ENCODE peak calls at places on chromosomes 5 and 9, in five cellular contexts. X is K562, V is GM12878, N is HCT116, Y is HepG2. J is an unnamed sample.

GRCh38 chr5:77774981-77775772 is 962 bp downstream of the TBCA start:
- ATAC-seq in Y (peak; percentile 36), N (peak; percentile 0), V (peak; percentile 9), X (peak; percentile 8), J (no peak)

GRCh38 chr9:77851862-77852602 is 179.6 kb downstream of the GNAQ start:
- ATAC-seq in Y (no peak), X (no peak), V (peak; percentile 11), N (no peak), J (peak; percentile 18)

GRCh38 chr9:9603345-9603744 is 1009.5 kb downstream of the PTPRD start:
- ATAC-seq in Y (no peak), X (no peak), V (peak; percentile 28), N (no peak), J (no peak)

GRCh38 chr5:132525299-132525724 is 18.0 kb downstream of the IL5 start:
- ATAC-seq in X (no peak), V (peak; percentile 83), N (no peak), Y (no peak), J (no peak)

GRCh38 chr9:118222375-118222774 is 518.2 kb downstream of the TLR4 start:
- ATAC-seq in V (no peak), Y (no peak), N (no peak), X (no peak), J (no peak)

GRCh38 chr5:156475831-156476551 is 149.0 kb downstream of the SGCD start:
- ATAC-seq in Y (no peak), X (no peak), N (no peak), V (no peak), J (peak; percentile 83)

GRCh38 chr5:8561854-8562253 is 692.9 kb downstream of the MTRR start:
- ATAC-seq in Y (no peak), X (no peak), N (no peak), V (no peak), J (no peak)

GRCh38 chr9:38526571-38526970 is 93.8 kb downstream of the ANKRD18A start:
- ATAC-seq in N (no peak), V (no peak), X (no peak), Y (no peak), J (no peak)

GRCh38 chr9:73810585-73811215 is 659.0 kb downstream of the ANXA1 start:
- ATAC-seq in N (no peak), X (no peak), Y (no peak), V (no peak), J (no peak)

GRCh38 chr5:102933300-102933699 is 178.2 kb downstream of the PAM start:
- ATAC-seq in N (no peak), V (no peak), Y (no peak), X (no peak), J (no peak)

GRCh38 chr5:178147406-178147805 is 6.3 kb downstream of the NHP2 start:
- ATAC-seq in N (no peak), V (no peak), X (no peak), Y (no peak), J (no peak)

GRCh38 chr5:178143901-178144300 is 9.8 kb downstream of the NHP2 start:
- ATAC-seq in N (no peak), V (no peak), Y (no peak), X (no peak), J (peak; percentile 68)

GRCh38 chr5:178149199-178149932 is 4.3 kb downstream of the NHP2 start:
- ATAC-seq in V (no peak), Y (no peak), X (no peak), N (no peak), J (no peak)

GRCh38 chr5:178143246-178143645 is 10.4 kb downstream of the NHP2 start:
- ATAC-seq in X (no peak), N (no peak), Y (no peak), V (no peak), J (no peak)

DNA sequence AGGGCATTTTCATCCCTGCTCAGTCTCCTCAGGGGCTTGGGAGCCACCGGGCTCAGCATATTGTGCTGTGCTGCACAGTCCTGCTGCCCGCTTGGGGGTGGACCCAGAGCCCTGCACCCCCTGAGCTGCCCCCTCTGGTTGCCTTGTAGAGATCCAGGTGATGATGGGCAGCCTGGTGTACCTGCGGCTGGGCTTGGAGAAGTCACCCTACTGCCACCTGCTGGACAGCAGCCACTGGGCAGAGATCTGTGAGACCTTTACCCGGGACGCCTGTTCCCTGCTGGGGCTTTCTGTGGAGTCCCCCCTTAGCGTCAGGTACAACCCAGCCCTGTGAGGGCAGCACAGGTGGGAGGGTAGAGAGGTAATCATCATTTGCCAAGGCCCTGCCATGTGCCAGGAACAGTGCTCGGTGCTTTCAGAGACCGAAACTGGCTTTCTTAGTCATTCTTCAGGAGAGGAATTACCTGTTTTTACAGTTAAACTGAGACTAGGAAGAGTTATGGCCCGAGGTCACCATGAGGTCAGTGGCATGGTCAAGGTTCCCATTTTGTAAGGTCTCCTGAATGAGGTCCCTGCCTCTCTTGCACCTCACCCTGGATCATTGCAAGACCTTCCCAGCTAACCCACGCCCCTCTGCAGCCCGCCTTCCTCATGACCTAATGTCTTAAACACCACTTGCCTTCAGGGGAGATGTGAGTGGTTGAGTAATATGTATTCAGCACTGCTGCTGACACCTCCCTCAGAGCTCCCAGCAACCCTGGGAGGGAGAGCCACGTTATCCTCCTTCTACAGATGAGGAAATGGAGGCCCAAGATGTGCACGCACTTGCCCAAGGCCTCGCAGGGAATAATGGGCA is 7.5 kb downstream of the NHP2 start:
- ATAC-seq in X (peak; percentile 88), N (peak; percentile 92), Y (peak; percentile 92), V (peak; percentile 98), J (peak; percentile 41)
- TF ChIP-seq POLR2AphosphoS5 in X (no peak), N (peak; percentile 19), Y (no peak), V (no peak), J (peak; percentile 4)

GRCh38 chr5:55597014-55597981 is 62.5 kb upstream of the PLPP1 start:
- ATAC-seq in X (no peak), Y (no peak), N (peak; percentile 27), V (no peak), J (peak; percentile 33)
- TF ChIP-seq POLR2AphosphoS5 in X (no peak), Y (no peak), N (no peak), V (no peak), J (peak; percentile 65)

DNA sequence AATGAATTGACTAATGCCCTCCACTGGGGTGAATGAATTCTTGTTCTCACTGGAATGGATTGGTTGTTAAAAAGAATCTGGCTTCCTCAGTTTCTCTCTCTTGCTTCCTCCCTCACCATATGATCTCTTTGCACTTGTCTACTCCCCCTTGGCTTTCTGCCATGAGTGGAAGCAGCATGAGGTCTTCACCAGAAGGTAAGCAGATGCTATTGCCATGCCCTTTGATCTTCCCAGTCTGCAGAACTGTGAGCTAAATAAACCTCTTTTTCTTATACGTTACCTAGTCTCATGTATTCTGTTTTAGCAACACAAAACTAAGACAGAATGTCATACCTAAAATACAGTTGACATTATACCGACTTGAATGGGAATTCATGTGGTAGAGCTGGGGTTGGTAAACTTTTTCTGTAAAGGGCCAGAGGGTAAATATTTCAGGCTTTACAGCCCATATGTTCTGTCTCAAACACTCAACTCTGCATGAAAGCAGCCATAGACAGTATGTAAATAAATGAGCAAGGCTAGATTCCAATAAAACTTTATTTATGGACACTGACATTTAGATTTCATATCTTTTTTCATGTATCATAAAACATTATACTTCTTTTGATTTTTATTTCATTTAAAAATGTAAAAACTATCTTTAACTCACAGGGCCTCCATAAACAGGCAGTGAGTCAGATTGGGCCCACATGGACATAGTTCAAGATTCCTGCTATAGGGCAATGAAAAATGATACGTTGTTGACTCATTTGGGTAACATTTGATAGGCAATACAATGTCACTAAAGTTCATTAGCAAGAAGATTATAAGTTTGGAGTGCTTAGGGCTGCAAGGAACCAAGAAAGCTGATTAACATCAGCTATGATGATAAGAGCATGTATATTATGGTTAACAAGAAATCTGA is 79.4 kb upstream of the TLE4 start:
- ATAC-seq in N (no peak), V (no peak), Y (no peak), X (no peak), J (no peak)
- TF ChIP-seq POLR2AphosphoS5 in N (no peak), V (no peak), Y (no peak), X (no peak), J (no peak)

GRCh38 chr5:149961186-149961685 is 678 bp downstream of the SLC26A2 start:
- ATAC-seq in N (no peak), V (no peak), X (no peak), Y (no peak), J (no peak)

GRCh38 chr5:149963722-149964121 is 3.2 kb downstream of the SLC26A2 start:
- ATAC-seq in V (no peak), Y (no peak), X (no peak), N (no peak), J (no peak)

GRCh38 chr5:149960272-149961185 is at the start of gene SLC26A2:
- ATAC-seq in X (peak; percentile 99), V (peak; percentile 98), Y (peak; percentile 99), N (peak; percentile 97), J (peak; percentile 99)

GRCh38 chr5:149962601-149963300 is 2.2 kb downstream of the SLC26A2 start:
- ATAC-seq in Y (no peak), X (no peak), N (no peak), V (no peak), J (no peak)

GRCh38 chr5:149962040-149962439 is 1.5 kb downstream of the SLC26A2 start:
- ATAC-seq in N (no peak), Y (no peak), X (peak; percentile 22), V (no peak), J (no peak)
- TF ChIP-seq POLR2AphosphoS5 in N (no peak), Y (no peak), X (no peak), V (no peak), J (no peak)

DNA sequence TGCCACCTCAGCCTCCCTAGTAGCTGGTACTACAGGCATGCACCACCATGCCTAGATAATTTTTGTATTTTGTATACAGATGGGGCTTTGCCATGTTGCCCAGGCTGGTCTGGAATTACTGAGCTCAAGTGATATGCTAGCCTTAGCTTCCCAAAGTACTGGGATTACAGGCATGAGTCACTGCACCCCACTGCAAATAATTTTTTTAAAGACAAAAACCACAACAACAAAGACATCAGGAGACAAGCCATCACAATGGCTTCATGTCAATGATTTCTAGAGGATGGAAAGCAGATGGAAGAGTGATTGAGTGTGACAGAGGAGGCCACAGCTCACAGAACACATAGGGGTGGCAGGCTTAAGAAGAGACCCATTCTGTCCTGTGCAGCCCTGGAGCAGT is 97.9 kb upstream of the PCSK1 start:
- ATAC-seq in V (no peak), Y (no peak), N (no peak), X (no peak), J (no peak)
- TF ChIP-seq POLR2AphosphoS5 in V (no peak), Y (no peak), N (no peak), X (no peak), J (no peak)

GRCh38 chr9:121326130-121326838 is 43.8 kb downstream of the STOM start:
- ATAC-seq in N (peak; percentile 43), X (no peak), Y (no peak), V (no peak), J (peak; percentile 89)
- TF ChIP-seq POLR2AphosphoS5 in N (no peak), X (no peak), Y (no peak), V (no peak), J (peak; percentile 81)